ENCODE peak calls at places on chromosomes 11 and 22, in four cellular contexts. J is K562, V is HepG2, G is GM12878. R is an unnamed sample.

GRCh38 chr11:45091563-45092392 is 54.7 kb upstream of the PRDM11 start:
- DNase-seq in J (no peak), V (no peak), G (no peak), R (no peak)

GRCh38 chr22:41787331-41787730 is 13.1 kb upstream of the CCDC134 start:
- DNase-seq in J (no peak), G (no peak), V (no peak), R (no peak)

GRCh38 chr11:40321537-40321936 is 1137.9 kb downstream of the LRRC4C start:
- DNase-seq in V (no peak), J (no peak), G (no peak), R (no peak)

GRCh38 chr22:17476838-17477237 is 86.5 kb upstream of the SLC25A18 start:
- DNase-seq in J (no peak), G (no peak), V (no peak), R (no peak)

GRCh38 chr11:23991140-23991539 is 505.7 kb upstream of the LUZP2 start:
- DNase-seq in V (no peak), J (no peak), G (no peak), R (no peak)

GRCh38 chr11:68312117-68312779 is at the start of gene LRP5:
- DNase-seq in G (no peak), J (peak; percentile 95), V (no peak), R (peak; percentile 66)

GRCh38 chr11:74570266-74571061 is 21.9 kb upstream of the POLD3 start:
- DNase-seq in J (peak; percentile 71), G (no peak), V (peak; percentile 57), R (peak; percentile 72)

GRCh38 chr22:32482708-32483107 is 8.1 kb downstream of the FBXO7 start:
- DNase-seq in V (no peak), J (no peak), G (peak; percentile 39), R (no peak)

GRCh38 chr11:73326929-73327811 is 19.1 kb downstream of the ARHGEF17 start:
- DNase-seq in V (no peak), J (no peak), G (peak; percentile 73), R (no peak)

GRCh38 chr11:104246590-104246989 is 82.6 kb upstream of the PDGFD start:
- DNase-seq in G (no peak), V (no peak), J (no peak), R (no peak)

GRCh38 chr22:17706947-17707346 is 67.3 kb downstream of the BID start:
- DNase-seq in J (no peak), V (no peak), G (no peak), R (no peak)

GRCh38 chr11:33617672-33618362 is 82.8 kb downstream of the C11orf91 start:
- DNase-seq in G (no peak), J (no peak), V (no peak), R (no peak)

GRCh38 chr11:27420722-27421572 is 51.6 kb downstream of the LGR4 start:
- DNase-seq in G (no peak), J (peak; percentile 61), V (no peak), R (no peak)

GRCh38 chr11:63805844-63806415 is 7.3 kb upstream of the SPINDOC start:
- DNase-seq in V (no peak), J (no peak), G (no peak), R (no peak)

GRCh38 chr11:72807021-72807693 is 7.1 kb upstream of the ATG16L2 start:
- DNase-seq in J (no peak), G (no peak), V (peak; percentile 72), R (no peak)

GRCh38 chr11:111378773-111379499 is at the start of gene POU2AF1:
- DNase-seq in G (peak; percentile 82), J (no peak), V (no peak), R (no peak)
- TF ChIP-seq SP1 in G (no peak), J (no peak), V (no peak), R (no peak)

GRCh38 chr22:50059185-50059880 is 1.2 kb upstream of the TTLL8 start:
- DNase-seq in J (peak; percentile 63), G (no peak), V (peak; percentile 24), R (peak; percentile 54)
- TF ChIP-seq FOXK2 in J (no peak), G (no peak), V (no peak), R (no peak)

GRCh38 chr11:2701230-2701629 is 1.4 kb upstream of the KCNQ1OT1 start:
- DNase-seq in J (no peak), V (peak; percentile 43), G (no peak), R (no peak)

GRCh38 chr11:2699185-2699530 is 636 bp downstream of the KCNQ1OT1 start:
- DNase-seq in V (no peak), J (no peak), G (no peak), R (peak; percentile 22)

GRCh38 chr11:2699531-2700414 is at the start of gene KCNQ1OT1:
- DNase-seq in J (peak; percentile 93), G (peak; percentile 86), V (peak; percentile 95), R (peak; percentile 93)

GRCh38 chr11:2701898-2702434 is 2.2 kb upstream of the KCNQ1OT1 start:
- DNase-seq in G (no peak), J (no peak), V (no peak), R (no peak)

GRCh38 chr11:2700415-2701211 is 819 bp upstream of the KCNQ1OT1 start:
- DNase-seq in V (peak; percentile 57), J (peak; percentile 74), G (peak; percentile 13), R (peak; percentile 33)
- TF ChIP-seq BHLHE40 in V (peak; percentile 18), J (no peak), G (no peak), R (no peak)

GRCh38 chr11:11985016-11985715 is 23.3 kb downstream of the DKK3 start:
- DNase-seq in G (no peak), J (no peak), V (no peak), R (no peak)
- TF ChIP-seq SP1 in G (no peak), J (no peak), V (no peak), R (no peak)

GRCh38 chr11:107257660-107258059 is 200.0 kb downstream of the CWF19L2 start:
- DNase-seq in G (no peak), V (no peak), J (no peak), R (no peak)

GRCh38 chr11:107263865-107264563 is 193.6 kb downstream of the CWF19L2 start:
- DNase-seq in J (no peak), G (peak; percentile 9), V (no peak), R (no peak)

GRCh38 chr11:107265591-107265990 is 192.0 kb downstream of the CWF19L2 start:
- DNase-seq in J (no peak), G (no peak), V (no peak), R (no peak)

GRCh38 chr11:107259826-107260225 is 197.8 kb downstream of the CWF19L2 start:
- DNase-seq in J (no peak), V (no peak), G (no peak), R (no peak)
- TF ChIP-seq FOXK2 in J (no peak), V (no peak), G (no peak), R (no peak)

DNA sequence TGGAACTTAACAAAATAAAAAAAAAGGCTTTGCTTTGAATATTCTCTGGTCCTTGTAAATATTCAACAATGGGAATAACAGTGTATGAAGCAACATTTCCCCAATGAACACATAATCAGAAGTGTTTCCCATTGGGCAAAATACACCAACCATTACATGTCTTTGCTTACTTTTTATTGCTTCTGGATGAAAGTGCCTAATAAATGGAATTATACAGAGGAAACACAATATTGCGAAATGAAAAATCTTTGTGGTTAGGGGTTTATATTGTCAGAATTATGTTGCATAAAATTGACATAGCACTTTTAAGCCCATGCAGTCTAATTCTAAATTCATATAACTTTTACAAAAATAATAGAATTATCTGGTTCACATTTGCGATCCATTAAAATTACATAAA is 386.4 kb downstream of the DCDC1 start:
- DNase-seq in J (no peak), V (no peak), G (no peak), R (no peak)
- TF ChIP-seq BHLHE40 in J (no peak), V (no peak), G (no peak), R (no peak)

R was measured in HEK293T.